ENCODE peak calls at places on chromosome 4, in six cellular contexts. F is breast epithelium, G is stomach, W is ovary, K is HCT116, X is thyroid gland. N is an unnamed sample.

GRCh38 chr4:73740353-73740778 is at the start of gene CXCL8:
- DNase-seq in F (peak; percentile 81), G (peak; percentile 70), W (peak; percentile 37), K (peak; percentile 76), X (peak; percentile 86), N (peak; percentile 73)

GRCh38 chr4:61772116-61772515 is 572.0 kb downstream of the ADGRL3 start:
- DNase-seq in F (no peak), G (no peak), W (no peak), K (no peak), X (no peak), N (no peak)

GRCh38 chr4:40179360-40179759 is 17.5 kb upstream of the RHOH start:
- DNase-seq in F (no peak), G (no peak), W (no peak), K (no peak), X (no peak), N (no peak)

GRCh38 chr4:25081866-25082471 is 51.2 kb upstream of the LGI2 start:
- DNase-seq in F (no peak), G (no peak), W (no peak), K (no peak), X (peak; percentile 18), N (no peak)

GRCh38 chr4:5971077-5971447 is 47.2 kb downstream of the C4orf50 start:
- DNase-seq in F (peak; percentile 37), G (peak; percentile 11), W (no peak), K (no peak), X (no peak), N (peak; percentile 62)

GRCh38 chr4:182188622-182189021 is 54.6 kb upstream of the TENM3 start:
- DNase-seq in F (no peak), G (no peak), W (no peak), K (no peak), X (no peak), N (no peak)

GRCh38 chr4:4647041-4647440 is 105.2 kb upstream of the STX18 start:
- DNase-seq in F (no peak), G (no peak), W (no peak), K (no peak), X (no peak), N (no peak)

GRCh38 chr4:112847781-112848180 is 201.7 kb upstream of the ANK2 start:
- DNase-seq in F (no peak), G (no peak), W (no peak), K (no peak), X (no peak), N (no peak)

GRCh38 chr4:30717208-30718020 is 2.8 kb upstream of the PCDH7 start:
- DNase-seq in F (no peak), G (peak; percentile 38), W (peak; percentile 16), K (no peak), X (peak; percentile 76), N (no peak)

GRCh38 chr4:85967872-85968271 is 392.0 kb downstream of the MAPK10 start:
- DNase-seq in F (no peak), G (no peak), W (no peak), K (no peak), X (no peak), N (no peak)

GRCh38 chr4:85968945-85969830 is 390.7 kb downstream of the MAPK10 start:
- DNase-seq in F (no peak), G (no peak), W (no peak), K (no peak), X (no peak), N (no peak)

GRCh38 chr4:85965529-85965928 is 394.3 kb downstream of the MAPK10 start:
- DNase-seq in F (no peak), G (no peak), W (no peak), K (no peak), X (no peak), N (no peak)

GRCh38 chr4:85964298-85964697 is 395.6 kb downstream of the MAPK10 start:
- DNase-seq in F (no peak), G (no peak), W (no peak), K (no peak), X (no peak), N (no peak)

GRCh38 chr4:85966308-85966882 is 393.5 kb downstream of the MAPK10 start:
- DNase-seq in F (no peak), G (no peak), W (no peak), K (no peak), X (no peak), N (no peak)
- TF ChIP-seq POLR2A in F (no peak), G (no peak), W (no peak), K (no peak), X (no peak), N (no peak)

GRCh38 chr4:184826315-184827266 is 823 bp upstream of the ACSL1 start:
- DNase-seq in F (no peak), G (peak; percentile 46), W (peak; percentile 41), K (no peak), X (no peak), N (no peak)

GRCh38 chr4:184824081-184824775 is 1.5 kb downstream of the ACSL1 start:
- DNase-seq in F (no peak), G (no peak), W (no peak), K (no peak), X (peak; percentile 15), N (no peak)

GRCh38 chr4:184822356-184822755 is 3.4 kb downstream of the ACSL1 start:
- DNase-seq in F (no peak), G (no peak), W (no peak), K (no peak), X (no peak), N (peak; percentile 24)

GRCh38 chr4:184825394-184826314 is at the start of gene ACSL1:
- DNase-seq in F (peak; percentile 70), G (peak; percentile 82), W (peak; percentile 78), K (no peak), X (peak; percentile 80), N (peak; percentile 87)

DNA sequence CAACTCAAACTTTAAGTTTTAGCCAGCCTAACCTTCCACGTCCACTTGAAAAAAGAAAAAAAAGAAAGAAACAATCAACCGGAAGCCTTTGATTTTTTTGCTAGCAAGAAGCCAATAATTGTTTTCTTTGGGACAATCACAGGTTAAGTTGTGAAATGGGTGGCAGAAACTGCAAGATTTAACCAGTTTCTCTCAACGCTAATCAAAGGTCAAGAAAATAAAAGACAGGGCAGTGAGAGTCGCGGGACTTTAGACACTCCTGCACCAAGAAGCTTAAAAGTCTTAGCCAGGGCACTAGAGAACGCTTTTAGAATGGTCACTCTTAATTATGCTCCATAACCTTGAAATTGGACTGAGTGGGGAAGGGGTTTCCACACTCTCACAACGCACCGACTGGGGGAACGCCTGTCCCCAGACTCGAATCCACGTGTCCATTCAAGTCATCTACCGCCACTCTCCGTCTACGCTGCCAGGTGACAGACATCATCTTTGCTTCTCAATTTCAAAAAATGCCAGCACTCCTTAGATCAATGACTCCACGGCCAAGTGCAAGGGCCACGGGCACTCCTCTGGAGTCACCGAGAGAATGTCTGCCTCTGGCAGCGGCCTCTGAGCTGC is 883 bp downstream of the ACSL1 start:
- DNase-seq in F (no peak), G (peak; percentile 33), W (no peak), K (no peak), X (no peak), N (no peak)
- TF ChIP-seq POLR2A in F (no peak), G (no peak), W (no peak), K (no peak), X (no peak), N (no peak)

GRCh38 chr4:10109995-10110670 is 6.5 kb downstream of the WDR1 start:
- DNase-seq in F (no peak), G (no peak), W (no peak), K (no peak), X (no peak), N (no peak)

GRCh38 chr4:10113362-10114047 is 3.1 kb downstream of the WDR1 start:
- DNase-seq in F (no peak), G (no peak), W (no peak), K (no peak), X (no peak), N (no peak)

GRCh38 chr4:10108818-10109783 is 7.5 kb downstream of the WDR1 start:
- DNase-seq in F (no peak), G (no peak), W (no peak), K (no peak), X (peak; percentile 62), N (no peak)

GRCh38 chr4:10112658-10113284 is 3.8 kb downstream of the WDR1 start:
- DNase-seq in F (no peak), G (no peak), W (no peak), K (no peak), X (no peak), N (no peak)

GRCh38 chr4:10111067-10111801 is 5.4 kb downstream of the WDR1 start:
- DNase-seq in F (no peak), G (no peak), W (no peak), K (no peak), X (no peak), N (no peak)
- TF ChIP-seq POLR2A in F (no peak), G (no peak), W (no peak), K (no peak), X (no peak), N (no peak)

DNA sequence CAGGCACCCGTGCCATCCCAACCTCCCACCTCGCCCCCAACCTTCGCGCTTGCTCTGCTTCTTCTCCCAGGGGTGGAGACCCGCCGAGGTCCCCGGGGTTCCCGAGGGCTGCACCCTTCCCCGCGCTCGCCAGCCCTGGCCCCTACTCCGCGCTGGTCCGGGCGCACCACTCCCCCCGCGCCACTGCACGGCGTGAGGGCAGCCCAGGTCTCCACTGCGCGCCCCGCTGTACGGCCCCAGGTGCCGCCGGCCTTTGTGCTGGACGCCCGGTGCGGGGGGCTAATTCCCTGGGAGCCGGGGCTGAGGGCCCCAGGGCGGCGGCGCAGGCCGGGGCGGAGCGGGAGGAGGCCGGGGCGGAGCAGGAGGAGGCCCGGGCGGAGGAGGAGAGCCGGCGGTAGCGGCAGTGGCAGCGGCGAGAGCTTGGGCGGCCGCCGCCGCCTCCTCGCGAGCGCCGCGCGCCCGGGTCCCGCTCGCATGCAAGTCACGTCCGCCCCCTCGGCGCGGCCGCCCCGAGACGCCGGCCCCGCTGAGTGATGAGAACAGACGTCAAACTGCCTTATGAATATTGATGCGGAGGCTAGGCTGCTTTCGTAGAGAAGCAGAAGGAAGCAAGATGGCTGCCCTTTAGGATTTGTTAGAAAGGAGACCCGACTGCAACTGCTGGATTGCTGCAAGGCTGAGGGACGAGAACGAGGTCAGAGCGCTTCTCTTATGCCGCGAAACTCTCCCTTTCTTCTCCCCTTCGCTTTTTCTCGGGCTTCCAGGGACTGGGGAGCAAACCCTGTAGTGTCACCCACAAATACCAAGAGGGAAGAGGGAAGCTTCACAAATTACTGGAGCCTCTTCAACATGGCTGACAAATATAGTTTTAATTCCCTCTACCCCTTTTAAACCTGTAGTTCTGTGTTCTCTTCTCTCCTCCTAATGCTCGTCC is at the start of gene TET2:
- DNase-seq in F (no peak), G (peak; percentile 79), W (peak; percentile 60), K (peak; percentile 68), X (peak; percentile 77), N (peak; percentile 82)
- TF ChIP-seq POLR2A in F (peak; percentile 22), G (no peak), W (no peak), K (peak; percentile 57), X (peak; percentile 86), N (no peak)

GRCh38 chr4:703336-704197 is 2.1 kb upstream of the PCGF3 start:
- DNase-seq in F (no peak), G (no peak), W (no peak), K (no peak), X (no peak), N (no peak)

GRCh38 chr4:704971-705277 is 708 bp upstream of the PCGF3 start:
- DNase-seq in F (no peak), G (no peak), W (no peak), K (no peak), X (no peak), N (no peak)

GRCh38 chr4:704198-704891 is 1.3 kb upstream of the PCGF3 start:
- DNase-seq in F (no peak), G (no peak), W (no peak), K (no peak), X (no peak), N (no peak)

GRCh38 chr4:706834-707598 is 1.4 kb downstream of the PCGF3 start:
- DNase-seq in F (no peak), G (no peak), W (no peak), K (no peak), X (no peak), N (no peak)

GRCh38 chr4:705278-706082 is at the start of gene PCGF3:
- DNase-seq in F (peak; percentile 98), G (peak; percentile 99), W (peak; percentile 96), K (peak; percentile 85), X (peak; percentile 96), N (peak; percentile 98)
- TF ChIP-seq POLR2A in F (no peak), G (no peak), W (peak; percentile 65), K (peak; percentile 48), X (peak; percentile 63), N (peak; percentile 54)